ENCODE peak calls at places on chromosomes 1 and 21, in eight cellular contexts. S is AG08395; F is activated naive CD4-positive, alpha-beta T cell; V is activated T-cell treated with anti-CD3 and anti-CD28 coated beads, Interleukin-2, amount 50 U/mL, for 48 hours; Q is astrocyte of the spinal cord; Y is GM19239; O is epithelial cell of esophagus; R is T-helper 2 cell. G is an unnamed sample.

GRCh38 chr21:45534591-45535331 is 7.5 kb downstream of the SLC19A1 start:
- DNase-seq in Q (no peak), O (no peak), V (no peak), R (no peak), F (no peak), S (no peak), Y (no peak), G (peak)

GRCh38 chr1:198749279-198749678 is 110.4 kb downstream of the PTPRC start:
- DNase-seq in Q (no peak), O (peak), R (no peak), S (no peak), Y (no peak), F (no peak), V (no peak), G (no peak)

GRCh38 chr1:171742577-171742922 is 685 bp upstream of the VAMP4 start:
- DNase-seq in Y (no peak), F (no peak), S (peak), R (no peak), Q (no peak), O (peak), V (no peak), G (peak)

GRCh38 chr1:63575340-63575826 is 17.8 kb upstream of the PGM1 start:
- DNase-seq in R (peak), Y (no peak), O (peak), F (no peak), Q (peak), S (peak), V (no peak), G (peak)

GRCh38 chr1:17099941-17100340 is 19.3 kb downstream of the PADI2 start:
- DNase-seq in S (no peak), Y (no peak), V (no peak), F (no peak), O (no peak), R (no peak), Q (no peak), G (no peak)

GRCh38 chr1:211345719-211346118 is 19.1 kb downstream of the TRAF5 start:
- DNase-seq in R (no peak), F (no peak), Q (peak), V (no peak), Y (no peak), S (no peak), O (no peak), G (peak)

GRCh38 chr1:55046871-55047270 is 7.5 kb downstream of the PCSK9 start:
- DNase-seq in R (no peak), Q (no peak), S (no peak), F (no peak), V (no peak), O (no peak), Y (no peak), G (no peak)

GRCh38 chr21:44920694-44921604 is at the start of gene ITGB2:
- DNase-seq in S (no peak), R (peak), V (peak), Q (no peak), F (no peak), Y (no peak), O (no peak), G (no peak)

GRCh38 chr1:43441894-43442632 is 11.7 kb downstream of the HYI start:
- DNase-seq in Q (no peak), S (no peak), F (no peak), O (no peak), R (no peak), V (no peak), Y (no peak), G (no peak)

GRCh38 chr1:214967865-214968575 is 114.5 kb upstream of the KCNK2 start:
- DNase-seq in Y (no peak), Q (no peak), F (no peak), R (no peak), S (peak), V (no peak), O (no peak), G (peak)

GRCh38 chr1:108041360-108042143 is 76.6 kb upstream of the VAV3 start:
- DNase-seq in R (no peak), O (no peak), Q (no peak), S (no peak), Y (no peak), V (no peak), F (no peak), G (no peak)